ENCODE peak calls at places on chromosomes 4 and X, in four cellular contexts. Q is fibroblast of the aortic adventitia, B is foreskin fibroblast, M is AG04450. T is an unnamed sample.

GRCh38 chrX:107565916-107566602 is 62.3 kb upstream of the PRPS1 start:
- DNase-seq in Q (peak; percentile 36), B (no peak), M (no peak), T (no peak)

GRCh38 chr4:26331380-26331945 is 10.6 kb downstream of the RBPJ start:
- DNase-seq in Q (no peak), B (no peak), M (no peak), T (no peak)

GRCh38 chr4:37995299-37995821 is 35.2 kb downstream of the PTTG2 start:
- DNase-seq in Q (no peak), B (no peak), M (no peak), T (no peak)

GRCh38 chr4:6137027-6137746 is 63.2 kb downstream of the JAKMIP1 start:
- DNase-seq in Q (no peak), B (no peak), M (no peak), T (no peak)

GRCh38 chrX:13939741-13940597 is 89.7 kb downstream of the GEMIN8 start:
- DNase-seq in Q (no peak), B (no peak), M (no peak), T (no peak)

GRCh38 chr4:113154281-113154680 is 104.8 kb downstream of the ANK2 start:
- DNase-seq in Q (no peak), B (no peak), M (no peak), T (no peak)

GRCh38 chr4:39970559-39971270 is 7.0 kb downstream of the PDS5A start:
- DNase-seq in Q (no peak), B (peak; percentile 6), M (no peak), T (no peak)

GRCh38 chr4:75995727-75996126 is 5.0 kb upstream of the SDAD1 start:
- DNase-seq in Q (peak; percentile 79), B (peak; percentile 18), M (no peak), T (peak; percentile 43)

GRCh38 chr4:68283714-68284113 is 38.2 kb upstream of the TMPRSS11B start:
- DNase-seq in Q (no peak), B (no peak), M (no peak), T (no peak)

GRCh38 chrX:41005445-41005992 is 79.7 kb upstream of the USP9X start:
- DNase-seq in Q (no peak), B (no peak), M (no peak), T (no peak)

GRCh38 chr4:135838889-135839288 is 1637.3 kb upstream of the PABPC4L start:
- DNase-seq in Q (no peak), B (no peak), M (no peak), T (no peak)

GRCh38 chrX:63250253-63250868 is 100.8 kb downstream of the SPIN4 start:
- DNase-seq in Q (peak; percentile 87), B (peak; percentile 45), M (peak; percentile 56), T (peak; percentile 50)

GRCh38 chrX:129782706-129783105 is 3.0 kb downstream of the SASH3 start:
- DNase-seq in Q (no peak), B (no peak), M (no peak), T (no peak)

GRCh38 chr4:17166954-17167353 is 268.5 kb upstream of the LDB2 start:
- DNase-seq in Q (peak; percentile 84), B (peak; percentile 41), M (no peak), T (no peak)

GRCh38 chr4:110020139-110020538 is 107.5 kb downstream of the EGF start:
- DNase-seq in Q (peak; percentile 20), B (no peak), M (no peak), T (no peak)

GRCh38 chr4:6343950-6344408 is 74.3 kb downstream of the WFS1 start:
- DNase-seq in Q (peak; percentile 54), B (peak; percentile 42), M (peak; percentile 18), T (no peak)

GRCh38 chr4:116501954-116502353 is 583.4 kb downstream of the TRAM1L1 start:
- DNase-seq in Q (no peak), B (no peak), M (no peak), T (no peak)

GRCh38 chr4:115657991-115658390 is 544.6 kb upstream of the NDST4 start:
- DNase-seq in Q (no peak), B (no peak), M (no peak), T (no peak)

GRCh38 chr4:56655209-56655626 is 25.9 kb downstream of the HOPX start:
- DNase-seq in Q (no peak), B (peak; percentile 30), M (no peak), T (no peak)

GRCh38 chr4:167025651-167026050 is 208.6 kb downstream of the SPOCK3 start:
- DNase-seq in Q (no peak), B (no peak), M (no peak), T (no peak)

GRCh38 chrX:78655642-78656041 is 3.5 kb downstream of the RTL3 start:
- DNase-seq in Q (no peak), B (no peak), M (no peak), T (no peak)

GRCh38 chrX:77597511-77597910 is 150.3 kb downstream of the FGF16 start:
- DNase-seq in Q (no peak), B (no peak), M (no peak), T (no peak)

GRCh38 chr4:151247395-151247794 is 29.6 kb upstream of the PRSS48 start:
- DNase-seq in Q (no peak), B (no peak), M (no peak), T (no peak)

GRCh38 chr4:148192526-148192925 is 249.7 kb downstream of the NR3C2 start:
- DNase-seq in Q (no peak), B (no peak), M (no peak), T (no peak)

GRCh38 chr4:96352051-96352517 is 512.2 kb downstream of the PDHA2 start:
- DNase-seq in Q (no peak), B (no peak), M (no peak), T (no peak)

DNA sequence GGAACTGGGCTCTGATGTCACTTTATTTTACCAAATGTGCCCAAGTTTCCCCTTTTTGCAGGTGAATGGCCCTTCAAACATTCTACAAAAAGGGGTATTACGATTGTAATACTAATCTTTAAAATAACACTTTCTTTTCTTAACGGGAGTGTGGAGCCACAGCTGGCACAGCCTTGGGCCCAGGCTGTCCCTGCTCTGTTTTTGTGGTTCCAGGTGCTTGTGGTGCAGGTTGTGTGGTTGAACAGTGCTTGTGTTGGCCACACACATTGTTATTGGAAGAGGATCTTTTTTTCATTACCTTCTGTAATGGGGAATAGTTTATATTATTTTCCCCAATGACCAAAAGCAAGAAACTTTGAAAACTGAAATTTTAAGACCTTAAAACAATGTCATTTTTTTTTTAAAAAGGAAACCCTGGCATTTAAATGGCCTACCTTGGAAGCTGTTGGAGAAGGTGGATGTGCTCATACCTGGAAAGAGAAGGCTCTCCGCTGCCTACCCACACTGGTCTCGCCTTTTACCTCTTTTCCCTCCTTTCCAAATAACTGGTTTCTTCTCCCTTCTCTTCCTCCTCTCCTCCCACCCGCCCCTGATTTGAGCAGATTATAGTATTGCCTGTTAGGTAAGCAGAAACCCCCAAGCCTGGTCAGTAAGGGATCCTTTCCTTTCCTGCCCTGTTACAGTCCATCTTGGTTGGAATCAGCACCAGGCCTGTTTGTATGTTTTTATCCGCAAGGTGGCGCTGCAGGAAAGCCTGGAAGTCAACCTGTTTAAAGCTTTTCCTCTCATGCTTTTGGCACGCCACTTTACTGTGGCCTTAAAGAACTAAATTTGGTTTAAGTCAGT is 28.6 kb downstream of the HADH start:
- DNase-seq in Q (peak; percentile 86), B (peak; percentile 73), M (peak; percentile 55), T (peak; percentile 66)
- TF ChIP-seq CTCF in Q (peak; percentile 90), B (peak; percentile 88), M (peak; percentile 90), T (peak; percentile 88)

DNA sequence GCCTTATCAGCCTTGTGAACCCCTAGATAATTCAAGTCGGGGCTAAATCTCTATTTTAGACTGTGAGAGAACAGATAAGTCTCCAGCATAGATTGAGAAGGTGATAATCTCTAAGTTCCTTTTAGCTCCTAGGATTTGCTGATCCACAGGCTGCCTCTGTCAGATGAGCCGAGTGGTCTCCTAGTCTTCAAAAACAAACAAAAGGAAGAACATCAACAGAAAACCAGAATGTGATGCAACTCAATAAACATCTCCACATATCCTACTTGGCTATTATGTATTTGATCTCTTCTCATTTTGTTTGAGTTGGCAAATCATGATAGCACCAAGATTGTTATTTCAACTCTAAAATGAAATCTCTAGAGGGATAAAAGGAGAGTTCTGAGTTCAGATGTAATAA is 88.4 kb upstream of the SLC7A11 start:
- DNase-seq in Q (no peak), B (no peak), M (no peak), T (no peak)
- H3K4me3 ChIP-seq in Q (no peak overlapping the region), B (no peak overlapping the region), M (no peak overlapping the region), T (no peak overlapping the region)

DNA sequence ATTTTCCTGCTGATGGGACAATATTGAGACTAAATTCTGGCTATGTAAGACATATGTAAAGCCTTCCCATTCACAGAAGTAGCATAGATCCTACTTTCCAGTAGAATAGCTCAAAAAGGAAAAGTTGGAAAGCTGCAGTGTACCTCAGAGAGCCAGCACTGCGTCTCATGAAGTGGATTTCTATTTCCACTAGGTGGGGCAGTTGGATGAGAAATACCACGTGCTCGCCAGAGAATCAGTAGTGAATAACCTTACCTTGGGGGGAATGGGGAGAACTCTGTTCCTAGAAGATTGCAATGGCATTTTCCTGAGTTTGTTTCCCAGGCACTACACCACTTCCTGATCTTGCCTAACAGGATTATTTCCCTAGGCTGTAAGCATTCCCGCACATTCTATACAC is 907.1 kb downstream of the FSTL5 start:
- DNase-seq in Q (no peak), B (no peak), M (no peak), T (no peak)
- TF ChIP-seq CTCF in Q (no peak), B (peak; percentile 18), M (no peak), T (peak; percentile 17)

DNA sequence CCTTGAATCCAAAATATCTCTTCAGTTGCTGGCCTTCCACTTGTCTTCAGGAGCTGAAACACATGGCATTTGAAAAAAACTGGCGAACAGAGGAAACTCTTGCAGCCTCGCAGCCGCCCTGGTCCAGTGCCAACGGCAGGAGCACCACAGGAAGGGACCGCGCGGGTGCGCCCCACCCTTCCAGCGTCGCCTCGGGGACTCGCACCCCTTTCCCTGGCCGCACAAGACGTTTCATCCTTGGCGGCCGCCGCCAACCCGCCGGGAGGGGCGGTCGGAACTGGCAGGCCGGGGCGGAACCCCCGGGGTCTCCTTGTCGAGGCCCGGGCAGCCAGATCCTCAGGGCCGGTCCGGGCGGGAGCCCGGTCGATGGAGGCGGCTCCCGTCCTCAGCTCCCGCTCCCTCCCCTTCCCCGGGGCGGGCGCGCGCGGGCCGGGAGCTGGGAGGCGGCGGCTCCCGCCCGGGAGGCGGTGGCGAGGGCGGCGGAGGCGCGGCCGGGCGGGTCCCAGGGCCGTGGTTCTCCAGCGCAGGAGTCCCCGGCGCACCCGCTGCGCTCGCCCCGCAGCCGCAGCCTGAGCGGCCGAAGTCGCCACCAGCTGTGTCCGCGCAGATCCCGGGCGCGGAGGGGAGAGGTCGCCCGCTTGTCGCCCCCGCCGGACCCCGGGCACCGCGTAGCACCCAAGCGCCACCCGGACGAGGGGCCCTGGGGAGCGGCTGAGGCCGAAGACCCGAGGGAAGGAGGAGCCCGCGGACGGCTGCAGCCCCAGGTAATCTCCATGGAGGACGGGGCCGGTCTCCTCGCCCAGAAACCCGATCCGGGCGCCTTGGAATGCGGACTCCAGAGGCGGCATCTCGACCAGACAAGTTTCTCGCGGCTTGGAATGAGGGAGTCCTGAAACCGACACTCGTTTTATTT is 882 bp upstream of the NDST3 start:
- DNase-seq in Q (peak; percentile 13), B (peak; percentile 30), M (no peak), T (peak; percentile 10)
- H3K4me3 ChIP-seq in Q (peak overlapping the region; percentile 59), B (peak overlapping the region; percentile 55), M (peak overlapping the region; percentile 60), T (peak overlapping the region; percentile 39)

T was measured in HFF-Myc.